ENCODE peak calls at places on chromosomes 13 and 19, in five cellular contexts. One of them, this sample, is unnamed.

GRCh38 chr19:10346509-10346908 is 7.1 kb upstream of the ICAM3 start:
- DNase-seq in CD4-positive, alpha-beta T cell: no peak
- DNase-seq in Calu3: no peak
- DNase-seq in epithelial cell of esophagus: no peak
- DNase-seq in GM10248: no peak
- DNase-seq in this sample: no peak

GRCh38 chr19:46722004-46722380 is 5.1 kb upstream of the PRKD2 start:
- DNase-seq in epithelial cell of esophagus: peak
- DNase-seq in CD4-positive, alpha-beta T cell: no peak
- DNase-seq in Calu3: no peak
- DNase-seq in GM10248: no peak
- DNase-seq in this sample: no peak

GRCh38 chr19:51664131-51664530 is 17.5 kb upstream of the SIGLEC14 start:
- DNase-seq in GM10248: no peak
- DNase-seq in CD4-positive, alpha-beta T cell: no peak
- DNase-seq in epithelial cell of esophagus: no peak
- DNase-seq in Calu3: no peak
- DNase-seq in this sample: no peak

GRCh38 chr13:23986619-23987018 is 89.3 kb upstream of the C1QTNF9B start:
- DNase-seq in Calu3: no peak
- DNase-seq in GM10248: no peak
- DNase-seq in CD4-positive, alpha-beta T cell: no peak
- DNase-seq in epithelial cell of esophagus: no peak
- DNase-seq in this sample: no peak

GRCh38 chr13:110965038-110965754 is 50.3 kb upstream of the ANKRD10 start:
- DNase-seq in Calu3: peak
- DNase-seq in GM10248: no peak
- DNase-seq in epithelial cell of esophagus: peak
- DNase-seq in CD4-positive, alpha-beta T cell: no peak
- DNase-seq in this sample: no peak

GRCh38 chr13:25097426-25097825 is 1.5 kb downstream of the PABPC3 start:
- DNase-seq in Calu3: no peak
- DNase-seq in epithelial cell of esophagus: no peak
- DNase-seq in CD4-positive, alpha-beta T cell: no peak
- DNase-seq in GM10248: no peak
- DNase-seq in this sample: no peak

GRCh38 chr19:40550951-40551350 is 25.7 kb upstream of the SHKBP1 start:
- DNase-seq in Calu3: no peak
- DNase-seq in epithelial cell of esophagus: no peak
- DNase-seq in CD4-positive, alpha-beta T cell: no peak
- DNase-seq in GM10248: no peak
- DNase-seq in this sample: no peak

GRCh38 chr13:76398426-76398825 is 487.8 kb downstream of the KCTD12 start:
- DNase-seq in Calu3: no peak
- DNase-seq in epithelial cell of esophagus: peak
- DNase-seq in CD4-positive, alpha-beta T cell: no peak
- DNase-seq in GM10248: no peak
- DNase-seq in this sample: no peak

GRCh38 chr19:56732974-56733373 is 61.4 kb upstream of the ZNF835 start:
- DNase-seq in CD4-positive, alpha-beta T cell: no peak
- DNase-seq in GM10248: no peak
- DNase-seq in Calu3: no peak
- DNase-seq in epithelial cell of esophagus: no peak
- DNase-seq in this sample: no peak

GRCh38 chr13:30978981-30979956 is 46.8 kb downstream of the TEX26 start:
- DNase-seq in GM10248: peak
- DNase-seq in Calu3: peak
- DNase-seq in epithelial cell of esophagus: peak
- DNase-seq in CD4-positive, alpha-beta T cell: no peak
- DNase-seq in this sample: peak

GRCh38 chr13:112330066-112330465 is 46.1 kb upstream of the SPACA7 start:
- DNase-seq in GM10248: no peak
- DNase-seq in CD4-positive, alpha-beta T cell: no peak
- DNase-seq in epithelial cell of esophagus: no peak
- DNase-seq in Calu3: no peak
- DNase-seq in this sample: no peak

GRCh38 chr13:33817513-33817842 is 471 bp upstream of the RFC3 start:
- DNase-seq in GM10248: no peak
- DNase-seq in epithelial cell of esophagus: no peak
- DNase-seq in Calu3: no peak
- DNase-seq in CD4-positive, alpha-beta T cell: no peak
- DNase-seq in this sample: no peak

GRCh38 chr13:104297075-104297474 is 1230.9 kb upstream of the SLC10A2 start:
- DNase-seq in GM10248: no peak
- DNase-seq in epithelial cell of esophagus: peak
- DNase-seq in CD4-positive, alpha-beta T cell: no peak
- DNase-seq in Calu3: no peak
- DNase-seq in this sample: no peak

GRCh38 chr13:35225582-35225981 is 250.9 kb downstream of the MAB21L1 start:
- DNase-seq in CD4-positive, alpha-beta T cell: no peak
- DNase-seq in epithelial cell of esophagus: no peak
- DNase-seq in GM10248: no peak
- DNase-seq in Calu3: no peak
- DNase-seq in this sample: no peak

GRCh38 chr19:6632002-6632621 is 37.8 kb downstream of the TNFSF14 start:
- DNase-seq in CD4-positive, alpha-beta T cell: peak
- DNase-seq in Calu3: peak
- DNase-seq in epithelial cell of esophagus: peak
- DNase-seq in GM10248: peak
- DNase-seq in this sample: peak

GRCh38 chr13:41199526-41199925 is 5.2 kb upstream of the KBTBD7 start:
- DNase-seq in epithelial cell of esophagus: no peak
- DNase-seq in Calu3: no peak
- DNase-seq in GM10248: peak
- DNase-seq in CD4-positive, alpha-beta T cell: no peak
- DNase-seq in this sample: no peak

GRCh38 chr13:53015971-53016370 is 12.6 kb upstream of the OLFM4 start:
- DNase-seq in GM10248: no peak
- DNase-seq in Calu3: no peak
- DNase-seq in epithelial cell of esophagus: no peak
- DNase-seq in CD4-positive, alpha-beta T cell: no peak
- DNase-seq in this sample: no peak

GRCh38 chr13:104823071-104823470 is 1712.4 kb downstream of the EFNB2 start:
- DNase-seq in GM10248: no peak
- DNase-seq in Calu3: no peak
- DNase-seq in epithelial cell of esophagus: no peak
- DNase-seq in CD4-positive, alpha-beta T cell: no peak
- DNase-seq in this sample: no peak

GRCh38 chr19:10286803-10287737 is at the start of gene ICAM4:
- DNase-seq in Calu3: no peak
- DNase-seq in GM10248: peak
- DNase-seq in CD4-positive, alpha-beta T cell: no peak
- DNase-seq in epithelial cell of esophagus: peak
- DNase-seq in this sample: peak

GRCh38 chr13:102089722-102090121 is 312.1 kb downstream of the FGF14 start:
- DNase-seq in GM10248: no peak
- DNase-seq in Calu3: no peak
- DNase-seq in CD4-positive, alpha-beta T cell: no peak
- DNase-seq in epithelial cell of esophagus: no peak
- DNase-seq in this sample: no peak

GRCh38 chr13:98228661-98229349 is 51.7 kb upstream of the RNF113B start:
- DNase-seq in GM10248: no peak
- DNase-seq in Calu3: no peak
- DNase-seq in CD4-positive, alpha-beta T cell: no peak
- DNase-seq in epithelial cell of esophagus: no peak
- DNase-seq in this sample: no peak

GRCh38 chr19:5536337-5536894 is 31.3 kb downstream of the TINCR start:
- DNase-seq in CD4-positive, alpha-beta T cell: no peak
- DNase-seq in Calu3: peak
- DNase-seq in epithelial cell of esophagus: peak
- DNase-seq in GM10248: no peak
- DNase-seq in this sample: peak

GRCh38 chr13:59356607-59357006 is 807.1 kb downstream of the DIAPH3 start:
- DNase-seq in Calu3: no peak
- DNase-seq in CD4-positive, alpha-beta T cell: no peak
- DNase-seq in epithelial cell of esophagus: no peak
- DNase-seq in GM10248: no peak
- DNase-seq in this sample: no peak

GRCh38 chr13:110028311-110028710 is 241.9 kb upstream of the IRS2 start:
- DNase-seq in epithelial cell of esophagus: no peak
- DNase-seq in Calu3: no peak
- DNase-seq in CD4-positive, alpha-beta T cell: no peak
- DNase-seq in GM10248: no peak
- DNase-seq in this sample: no peak

GRCh38 chr13:112740502-112741131 is 50.8 kb downstream of the ATP11A start:
- DNase-seq in Calu3: no peak
- DNase-seq in CD4-positive, alpha-beta T cell: no peak
- DNase-seq in epithelial cell of esophagus: peak
- DNase-seq in GM10248: no peak
- DNase-seq in this sample: no peak

GRCh38 chr19:1810439-1811160 is 1.5 kb downstream of the ATP8B3 start:
- DNase-seq in CD4-positive, alpha-beta T cell: no peak
- DNase-seq in epithelial cell of esophagus: no peak
- DNase-seq in Calu3: no peak
- DNase-seq in GM10248: no peak
- DNase-seq in this sample: no peak

GRCh38 chr19:56091751-56092546 is 29.1 kb downstream of the ZNF787 start:
- DNase-seq in GM10248: no peak
- DNase-seq in Calu3: peak
- DNase-seq in epithelial cell of esophagus: peak
- DNase-seq in CD4-positive, alpha-beta T cell: no peak
- DNase-seq in this sample: no peak

GRCh38 chr19:18399008-18399407 is 1.6 kb upstream of the LRRC25 start:
- DNase-seq in GM10248: no peak
- DNase-seq in Calu3: peak
- DNase-seq in CD4-positive, alpha-beta T cell: no peak
- DNase-seq in epithelial cell of esophagus: peak
- DNase-seq in this sample: no peak

GRCh38 chr19:31668916-31669315 is 319.7 kb upstream of the TSHZ3 start:
- DNase-seq in GM10248: no peak
- DNase-seq in CD4-positive, alpha-beta T cell: no peak
- DNase-seq in epithelial cell of esophagus: no peak
- DNase-seq in Calu3: no peak
- DNase-seq in this sample: no peak

GRCh38 chr19:17803264-17803896 is 8.4 kb downstream of the B3GNT3 start:
- DNase-seq in CD4-positive, alpha-beta T cell: no peak
- DNase-seq in Calu3: peak
- DNase-seq in epithelial cell of esophagus: no peak
- DNase-seq in GM10248: no peak
- DNase-seq in this sample: no peak

GRCh38 chr13:35345992-35346391 is 130.5 kb downstream of the MAB21L1 start:
- DNase-seq in GM10248: no peak
- DNase-seq in epithelial cell of esophagus: no peak
- DNase-seq in Calu3: no peak
- DNase-seq in CD4-positive, alpha-beta T cell: no peak
- DNase-seq in this sample: no peak

GRCh38 chr13:113034451-113035208 is 65.6 kb downstream of the MCF2L start:
- DNase-seq in GM10248: no peak
- DNase-seq in epithelial cell of esophagus: peak
- DNase-seq in CD4-positive, alpha-beta T cell: no peak
- DNase-seq in Calu3: peak
- DNase-seq in this sample: no peak

GRCh38 chr13:24267283-24267682 is 42.1 kb upstream of the C1QTNF9 start:
- DNase-seq in GM10248: no peak
- DNase-seq in Calu3: no peak
- DNase-seq in CD4-positive, alpha-beta T cell: no peak
- DNase-seq in epithelial cell of esophagus: no peak
- DNase-seq in this sample: no peak

GRCh38 chr19:28700176-28700575 is 512.8 kb downstream of the UQCRFS1 start:
- DNase-seq in Calu3: no peak
- DNase-seq in CD4-positive, alpha-beta T cell: no peak
- DNase-seq in epithelial cell of esophagus: no peak
- DNase-seq in GM10248: no peak
- DNase-seq in this sample: no peak

GRCh38 chr19:28706693-28707092 is 506.3 kb downstream of the UQCRFS1 start:
- DNase-seq in CD4-positive, alpha-beta T cell: no peak
- DNase-seq in epithelial cell of esophagus: peak
- DNase-seq in GM10248: no peak
- DNase-seq in Calu3: no peak
- DNase-seq in this sample: no peak

GRCh38 chr19:28701491-28701890 is 511.5 kb downstream of the UQCRFS1 start:
- DNase-seq in CD4-positive, alpha-beta T cell: no peak
- DNase-seq in Calu3: no peak
- DNase-seq in GM10248: no peak
- DNase-seq in epithelial cell of esophagus: no peak
- DNase-seq in this sample: no peak

GRCh38 chr19:28703400-28703956 is 509.5 kb downstream of the UQCRFS1 start:
- DNase-seq in CD4-positive, alpha-beta T cell: no peak
- DNase-seq in GM10248: no peak
- DNase-seq in epithelial cell of esophagus: no peak
- DNase-seq in Calu3: no peak
- DNase-seq in this sample: no peak

DNA sequence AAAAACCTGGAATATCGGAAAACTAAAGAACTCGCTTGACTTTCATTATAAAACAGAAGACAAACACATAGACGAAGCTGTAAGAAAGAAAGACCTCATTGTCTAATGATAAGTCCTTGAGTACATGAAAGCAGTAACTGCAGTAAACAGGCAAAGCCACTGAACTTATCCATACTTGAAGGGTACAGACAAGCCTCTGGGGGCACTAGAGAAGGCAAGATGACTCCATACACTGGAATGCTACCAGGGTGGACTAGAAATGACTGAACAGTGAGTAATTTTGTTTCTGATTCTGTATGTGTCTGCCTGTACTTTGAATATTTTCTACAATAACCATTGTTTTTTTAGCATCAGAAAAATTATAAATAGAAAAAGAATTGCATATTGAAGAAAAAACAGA is 507.9 kb downstream of the UQCRFS1 start:
- DNase-seq in epithelial cell of esophagus: peak
- DNase-seq in CD4-positive, alpha-beta T cell: no peak
- DNase-seq in GM10248: no peak
- DNase-seq in Calu3: peak
- DNase-seq in this sample: no peak
- TF ChIP-seq CTCF in epithelial cell of esophagus: no peak
- TF ChIP-seq CTCF in CD4-positive, alpha-beta T cell: no peak
- TF ChIP-seq CTCF in GM10248: no peak
- TF ChIP-seq CTCF in Calu3: peak
- TF ChIP-seq CTCF in this sample: peak

DNA sequence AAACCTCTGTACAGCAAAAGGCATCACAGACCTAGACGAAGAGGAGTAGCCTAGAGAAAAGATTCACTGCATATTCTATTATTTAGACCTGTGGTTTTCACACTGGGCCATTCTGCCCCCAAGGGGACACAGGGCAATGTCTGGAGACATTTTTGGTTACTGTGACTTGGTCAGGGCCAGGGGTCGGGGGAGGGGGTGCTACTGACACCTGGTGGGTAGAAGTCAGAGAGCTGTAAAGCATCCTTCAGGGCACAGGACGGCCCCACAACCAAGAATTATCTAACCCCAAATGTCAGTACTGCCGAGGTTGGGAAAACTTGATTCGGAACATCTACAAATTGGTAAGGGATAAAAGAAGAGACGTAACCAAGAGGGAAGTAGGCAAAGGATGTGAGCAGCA is 11.3 kb downstream of the ELAVL1 start:
- DNase-seq in epithelial cell of esophagus: no peak
- DNase-seq in GM10248: no peak
- DNase-seq in Calu3: no peak
- DNase-seq in CD4-positive, alpha-beta T cell: no peak
- DNase-seq in this sample: no peak
- TF ChIP-seq CTCF in epithelial cell of esophagus: no peak
- TF ChIP-seq CTCF in GM10248: no peak
- TF ChIP-seq CTCF in Calu3: no peak
- TF ChIP-seq CTCF in CD4-positive, alpha-beta T cell: no peak
- TF ChIP-seq CTCF in this sample: no peak

GRCh38 chr19:34275705-34276104 is 21.4 kb downstream of the GARRE1 start:
- DNase-seq in GM10248: no peak
- DNase-seq in epithelial cell of esophagus: no peak
- DNase-seq in CD4-positive, alpha-beta T cell: no peak
- DNase-seq in Calu3: no peak
- DNase-seq in this sample: no peak
- TF ChIP-seq CTCF in GM10248: no peak
- TF ChIP-seq CTCF in epithelial cell of esophagus: no peak
- TF ChIP-seq CTCF in CD4-positive, alpha-beta T cell: no peak
- TF ChIP-seq CTCF in Calu3: no peak
- TF ChIP-seq CTCF in this sample: no peak

GRCh38 chr19:42199440-42200115 is 17.9 kb downstream of the DEDD2 start:
- DNase-seq in CD4-positive, alpha-beta T cell: no peak
- DNase-seq in GM10248: peak
- DNase-seq in Calu3: no peak
- DNase-seq in epithelial cell of esophagus: peak
- DNase-seq in this sample: no peak
- TF ChIP-seq CTCF in CD4-positive, alpha-beta T cell: peak
- TF ChIP-seq CTCF in GM10248: peak
- TF ChIP-seq CTCF in Calu3: no peak
- TF ChIP-seq CTCF in epithelial cell of esophagus: peak
- TF ChIP-seq CTCF in this sample: no peak